ENCODE peak calls at places on chromosomes 13 and 19, in seven cellular contexts. M is Caco-2, K is psoas muscle, X is A549, Y is mammary epithelial cell, V is mesothelial cell of epicardium, P is fibroblast of mammary gland. C is an unnamed sample.

GRCh38 chr19:1084024-1084868 is 10.9 kb downstream of the POLR2E start:
- DNase-seq in M (no peak), K (no peak), X (no peak), Y (no peak), V (no peak), P (no peak), C (peak)

GRCh38 chr13:30020726-30021312 is 170.4 kb upstream of the UBL3 start:
- DNase-seq in M (no peak), K (no peak), X (no peak), Y (peak), V (no peak), P (peak), C (no peak)

GRCh38 chr19:33444238-33444992 is 70.9 kb downstream of the CEBPG start:
- DNase-seq in M (no peak), K (no peak), X (no peak), Y (no peak), V (no peak), P (no peak), C (no peak)

GRCh38 chr19:58400638-58400915 is 5.1 kb downstream of the RNF225 start:
- DNase-seq in M (no peak), K (no peak), X (no peak), Y (no peak), V (no peak), P (no peak), C (no peak)

GRCh38 chr13:73695325-73695724 is 438.9 kb downstream of the KLF12 start:
- DNase-seq in M (no peak), K (no peak), X (no peak), Y (no peak), V (no peak), P (no peak), C (no peak)

GRCh38 chr19:15379996-15380647 is 535 bp upstream of the AKAP8 start:
- DNase-seq in M (peak), K (no peak), X (peak), Y (peak), V (no peak), P (peak), C (no peak)

GRCh38 chr13:62061751-62062150 is 646.1 kb upstream of the PCDH20 start:
- DNase-seq in M (no peak), K (no peak), X (no peak), Y (no peak), V (no peak), P (no peak), C (no peak)

GRCh38 chr13:50224534-50224933 is 209.3 kb downstream of the KCNRG start:
- DNase-seq in M (no peak), K (no peak), X (no peak), Y (peak), V (no peak), P (peak), C (peak)

GRCh38 chr19:18659281-18660050 is 22.6 kb downstream of the KLHL26 start:
- DNase-seq in M (no peak), K (peak), X (no peak), Y (no peak), V (no peak), P (peak), C (no peak)

GRCh38 chr13:73450583-73450982 is 391.8 kb downstream of the KLF5 start:
- DNase-seq in M (no peak), K (no peak), X (peak), Y (peak), V (no peak), P (no peak), C (no peak)

GRCh38 chr19:14432817-14433453 is at the start of gene PKN1:
- DNase-seq in M (peak), K (peak), X (peak), Y (no peak), V (peak), P (no peak), C (peak)

GRCh38 chr19:43532571-43532961 is 422 bp upstream of the ZNF575 start:
- DNase-seq in M (peak), K (no peak), X (no peak), Y (no peak), V (peak), P (no peak), C (no peak)

GRCh38 chr13:50612717-50613116 is 230.8 kb downstream of the DLEU7 start:
- DNase-seq in M (no peak), K (no peak), X (no peak), Y (no peak), V (no peak), P (no peak), C (no peak)

GRCh38 chr19:12880551-12881171 is 588 bp downstream of the DNASE2 start:
- DNase-seq in M (no peak), K (peak), X (no peak), Y (no peak), V (peak), P (no peak), C (peak)

GRCh38 chr19:42092350-42092749 is 16.4 kb downstream of the ZNF574 start:
- DNase-seq in M (peak), K (no peak), X (peak), Y (peak), V (no peak), P (no peak), C (peak)

GRCh38 chr13:109058071-109058470 is 428.7 kb downstream of the MYO16 start:
- DNase-seq in M (no peak), K (no peak), X (no peak), Y (no peak), V (no peak), P (no peak), C (no peak)

GRCh38 chr13:76297331-76297730 is 588.9 kb downstream of the KCTD12 start:
- DNase-seq in M (no peak), K (no peak), X (no peak), Y (no peak), V (no peak), P (no peak), C (no peak)

GRCh38 chr19:12730054-12730453 is 4.4 kb downstream of the TRIR start:
- DNase-seq in M (no peak), K (no peak), X (no peak), Y (no peak), V (no peak), P (no peak), C (no peak)

GRCh38 chr19:39369200-39369599 is 21.7 kb downstream of the PAF1 start:
- DNase-seq in M (no peak), K (no peak), X (no peak), Y (no peak), V (no peak), P (no peak), C (no peak)

GRCh38 chr13:107413005-107413404 is 802.3 kb downstream of the LIG4 start:
- DNase-seq in M (no peak), K (no peak), X (no peak), Y (no peak), V (no peak), P (no peak), C (no peak)

GRCh38 chr19:19098084-19098702 is 34.4 kb downstream of the SLC25A42 start:
- DNase-seq in M (no peak), K (no peak), X (no peak), Y (no peak), V (no peak), P (no peak), C (no peak)

GRCh38 chr13:28100149-28101121 is at the start of gene FLT3:
- DNase-seq in M (peak), K (no peak), X (peak), Y (peak), V (peak), P (peak), C (peak)

GRCh38 chr19:13163609-13164364 is 13.6 kb downstream of the IER2 start:
- DNase-seq in M (peak), K (peak), X (peak), Y (peak), V (peak), P (peak), C (peak)

GRCh38 chr19:47512183-47512947 is 2.5 kb downstream of the NAPA start:
- DNase-seq in M (peak), K (no peak), X (peak), Y (no peak), V (no peak), P (peak), C (no peak)

GRCh38 chr13:74465279-74465678 is 331.1 kb upstream of the KLF12 start:
- DNase-seq in M (no peak), K (no peak), X (no peak), Y (no peak), V (no peak), P (no peak), C (no peak)

GRCh38 chr13:46389985-46390384 is 2.9 kb upstream of the RUBCNL start:
- DNase-seq in M (no peak), K (no peak), X (no peak), Y (peak), V (no peak), P (no peak), C (peak)

GRCh38 chr19:6229951-6230712 is 49.6 kb downstream of the MLLT1 start:
- DNase-seq in M (no peak), K (no peak), X (no peak), Y (no peak), V (no peak), P (no peak), C (no peak)

GRCh38 chr19:34218818-34219164 is 35.6 kb upstream of the GARRE1 start:
- DNase-seq in M (no peak), K (no peak), X (no peak), Y (no peak), V (no peak), P (no peak), C (no peak)

GRCh38 chr19:8174706-8175105 is 25.3 kb upstream of the FBN3 start:
- DNase-seq in M (no peak), K (no peak), X (no peak), Y (peak), V (no peak), P (peak), C (no peak)

GRCh38 chr19:43807651-43808050 is 5.4 kb upstream of the LYPD5 start:
- DNase-seq in M (no peak), K (no peak), X (no peak), Y (no peak), V (no peak), P (no peak), C (no peak)

GRCh38 chr13:112839347-112840105 is 129.5 kb upstream of the MCF2L start:
- DNase-seq in M (no peak), K (no peak), X (no peak), Y (no peak), V (no peak), P (peak), C (no peak)

GRCh38 chr19:38004505-38005223 is 97.7 kb downstream of the SIPA1L3 start:
- DNase-seq in M (peak), K (peak), X (peak), Y (peak), V (peak), P (peak), C (peak)

GRCh38 chr13:72805663-72806341 is 23.9 kb downstream of the PIBF1 start:
- DNase-seq in M (no peak), K (no peak), X (no peak), Y (no peak), V (no peak), P (no peak), C (no peak)

GRCh38 chr13:93248627-93249047 is 22.0 kb downstream of the GPC6 start:
- DNase-seq in M (no peak), K (no peak), X (peak), Y (no peak), V (no peak), P (no peak), C (no peak)

GRCh38 chr19:42280761-42281174 is 11.7 kb downstream of the CIC start:
- DNase-seq in M (no peak), K (peak), X (no peak), Y (no peak), V (no peak), P (peak), C (peak)

GRCh38 chr13:49495783-49496762 is at the start of gene PHF11:
- DNase-seq in M (peak), K (peak), X (peak), Y (peak), V (peak), P (peak), C (peak)

DNA sequence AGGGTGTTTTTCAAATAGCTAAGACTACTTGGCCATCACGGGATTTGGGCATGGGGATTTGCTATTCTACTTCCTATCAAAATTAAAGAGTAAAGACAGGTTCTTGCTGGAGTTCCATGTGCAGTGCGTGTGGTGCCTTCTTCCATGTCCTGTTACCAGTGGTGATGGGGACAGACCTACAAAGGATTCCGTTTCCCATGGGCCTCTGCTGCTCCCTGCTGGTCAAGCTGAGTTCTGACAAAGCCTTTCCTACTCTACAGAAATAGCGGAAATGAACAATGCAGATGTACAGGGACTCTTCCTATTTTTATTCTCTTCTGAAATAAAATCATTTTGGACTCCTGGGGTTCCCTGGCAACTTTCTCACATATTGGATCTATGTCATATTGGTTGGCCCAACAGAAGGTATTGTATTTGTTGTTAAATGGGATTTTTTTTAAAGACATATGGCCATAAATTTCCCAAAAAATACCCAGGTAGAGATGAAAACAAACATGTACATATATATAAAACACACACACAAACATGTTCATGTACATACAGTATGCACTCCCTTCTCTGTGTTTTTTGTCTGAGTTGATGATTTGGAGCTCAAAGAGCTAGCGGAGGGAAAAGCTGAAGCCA is 90.5 kb upstream of the SLC15A1 start:
- DNase-seq in M (peak), K (peak), X (peak), Y (peak), V (peak), P (peak), C (peak)
- TF ChIP-seq CTCF in M (peak), K (peak), X (peak), Y (peak), V (peak), P (peak), C (peak)

GRCh38 chr19:49570138-49570856 is 10.1 kb downstream of the NOSIP start:
- DNase-seq in M (peak), K (no peak), X (peak), Y (peak), V (no peak), P (peak), C (peak)
- TF ChIP-seq CTCF in M (peak), K (peak), X (peak), Y (peak), V (peak), P (peak), C (peak)

DNA sequence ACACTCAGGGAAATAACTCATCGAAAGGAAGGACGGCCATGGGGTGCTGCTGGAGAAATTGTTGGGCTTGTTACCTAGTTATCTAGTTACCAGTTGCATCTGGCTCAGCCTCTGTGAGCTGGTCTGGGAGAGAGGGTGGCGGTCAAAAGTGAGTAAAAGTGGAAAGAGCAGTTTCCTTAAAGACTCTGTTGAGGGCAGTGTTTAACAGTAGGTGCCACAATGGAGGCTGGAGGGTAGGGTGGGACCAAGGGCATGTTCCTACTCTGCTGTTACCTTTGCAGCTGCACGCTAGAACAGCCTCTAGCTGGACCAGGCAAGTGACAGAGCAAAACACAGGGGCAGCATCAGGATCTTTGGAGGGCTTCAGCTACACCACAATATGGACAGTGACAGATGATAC is 228.8 kb upstream of the STARD13 start:
- DNase-seq in M (no peak), K (no peak), X (no peak), Y (no peak), V (no peak), P (no peak), C (no peak)
- TF ChIP-seq CTCF in M (no peak), K (no peak), X (no peak), Y (no peak), V (no peak), P (no peak), C (no peak)

GRCh38 chr19:53192771-53193533 is at the start of gene ZNF665:
- DNase-seq in M (peak), K (peak), X (no peak), Y (peak), V (peak), P (peak), C (peak)

GRCh38 chr19:53195265-53195879 is 2.2 kb upstream of the ZNF665 start:
- DNase-seq in M (peak), K (peak), X (peak), Y (peak), V (peak), P (peak), C (peak)

GRCh38 chr19:53193534-53194222 is 520 bp upstream of the ZNF665 start:
- DNase-seq in M (no peak), K (no peak), X (no peak), Y (no peak), V (no peak), P (no peak), C (no peak)

DNA sequence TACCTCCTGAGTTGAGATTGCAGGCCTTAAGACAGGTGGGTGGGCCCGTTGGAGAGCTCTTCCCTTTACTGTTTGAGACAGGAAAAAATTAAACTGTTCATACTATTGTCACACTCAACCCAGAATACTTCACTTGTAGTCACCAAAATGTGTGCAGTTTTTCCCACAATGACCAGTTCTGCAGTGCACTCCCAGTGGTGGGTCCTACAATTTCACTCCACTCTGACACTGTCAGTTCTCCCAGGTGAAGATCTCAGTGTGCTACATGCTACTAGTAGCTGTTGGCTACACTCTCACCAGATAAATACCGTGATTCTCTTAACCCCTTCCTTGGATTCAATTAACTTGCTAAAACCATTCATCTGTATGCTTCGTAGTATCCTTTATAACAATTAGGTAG is 2.9 kb downstream of the ZNF665 start:
- DNase-seq in M (no peak), K (no peak), X (no peak), Y (no peak), V (no peak), P (no peak), C (no peak)
- TF ChIP-seq CTCF in M (no peak), K (no peak), X (no peak), Y (no peak), V (no peak), P (no peak), C (no peak)

DNA sequence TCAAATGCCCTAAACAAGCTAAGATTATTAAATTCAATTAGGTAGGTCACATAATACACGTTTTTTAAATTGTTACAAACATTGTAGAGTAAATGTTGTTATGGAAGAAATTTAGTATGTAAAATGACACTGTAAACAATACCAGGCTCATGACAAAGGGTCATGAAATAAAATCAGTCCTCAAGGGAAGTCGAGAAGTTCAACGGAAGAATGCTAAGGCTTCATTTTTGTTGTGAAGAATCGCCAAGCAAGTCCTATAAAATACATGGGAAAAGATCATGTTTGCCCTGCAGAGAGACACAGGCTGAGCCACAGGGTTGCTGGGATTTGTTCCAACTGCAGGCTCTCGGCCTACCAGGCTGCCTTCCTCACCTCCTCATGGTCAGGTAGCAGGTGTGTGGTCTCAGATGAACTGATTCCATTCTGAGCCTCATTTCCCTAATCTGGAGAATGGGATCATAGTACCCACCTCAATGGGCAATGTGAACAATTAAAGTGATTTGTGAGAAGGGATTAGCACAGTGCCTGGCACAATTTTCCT is 115.0 kb upstream of the SPATA13 start:
- DNase-seq in M (no peak), K (no peak), X (no peak), Y (no peak), V (no peak), P (no peak), C (no peak)
- TF ChIP-seq CTCF in M (no peak), K (no peak), X (no peak), Y (no peak), V (no peak), P (no peak), C (no peak)

DNA sequence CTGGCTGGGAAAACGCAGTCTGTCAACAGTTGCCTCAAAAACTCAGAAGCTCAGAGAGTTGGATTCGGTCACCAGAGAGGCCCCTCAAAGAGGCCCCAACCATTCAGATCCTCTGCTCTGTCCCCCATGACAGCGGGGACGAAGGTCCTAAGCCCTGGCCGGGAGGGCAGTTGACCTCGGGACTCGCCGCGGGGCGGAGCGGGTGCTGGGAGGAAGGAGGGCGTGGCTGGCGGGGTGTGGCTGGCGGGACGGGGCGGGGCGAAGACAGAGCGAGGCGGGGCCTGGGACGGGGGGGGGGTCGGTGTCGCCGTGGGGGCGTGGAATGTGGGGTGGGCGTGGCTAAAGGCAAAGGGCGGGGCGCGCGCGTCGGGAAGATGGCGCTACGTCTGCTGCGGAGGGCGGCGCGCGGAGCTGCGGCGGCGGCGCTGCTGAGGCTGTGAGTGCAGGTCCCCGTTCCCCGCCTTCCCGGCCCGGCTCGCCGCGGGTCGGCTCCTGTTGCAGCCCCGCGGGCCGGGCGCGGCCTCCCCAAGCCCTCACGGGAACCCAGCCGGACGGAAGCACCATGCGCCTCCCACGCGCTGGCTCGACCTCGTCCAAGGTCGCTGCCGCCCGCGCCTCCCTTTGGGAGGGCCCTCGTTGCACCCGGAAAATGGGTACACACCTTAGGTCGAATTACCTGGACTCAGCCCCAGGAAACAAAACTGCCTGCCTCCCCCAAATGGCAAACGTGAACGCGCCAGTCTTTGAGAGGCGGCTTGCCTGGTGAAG is 105.2 kb downstream of the TM9SF2 start:
- DNase-seq in M (peak), K (peak), X (peak), Y (peak), V (peak), P (peak), C (peak)
- TF ChIP-seq CTCF in M (no peak), K (no peak), X (no peak), Y (no peak), V (no peak), P (no peak), C (no peak)

GRCh38 chr13:33057019-33057785 is 41.0 kb downstream of the KL start:
- DNase-seq in M (peak), K (no peak), X (peak), Y (peak), V (no peak), P (peak), C (no peak)
- TF ChIP-seq CTCF in M (peak), K (peak), X (peak), Y (peak), V (peak), P (peak), C (no peak)